ENCODE peak calls at places on chromosome 1, in seven cellular contexts. One of them, this sample, is unnamed.
A peak's percentile ranks its signal among the peaks of the same experiment; 100 is the strongest.

GRCh38 chr1:108108119-108108518 is 92.0 kb downstream of the SLC25A24 start:
- DNase-seq in lower lobe of right lung: no peak
- DNase-seq in AG08396: no peak
- DNase-seq in upper lobe of right lung: no peak
- DNase-seq in adrenal gland: no peak
- DNase-seq in T-helper 1 cell: no peak
- DNase-seq in iris pigment epithelial cell: no peak
- DNase-seq in this sample: no peak

GRCh38 chr1:6509603-6510291 is 18.3 kb upstream of the PLEKHG5 start:
- DNase-seq in T-helper 1 cell: no peak
- DNase-seq in lower lobe of right lung: peak; percentile 71
- DNase-seq in AG08396: no peak
- DNase-seq in adrenal gland: no peak
- DNase-seq in iris pigment epithelial cell: no peak
- DNase-seq in upper lobe of right lung: peak; percentile 78
- DNase-seq in this sample: no peak

GRCh38 chr1:162178432-162178831 is 108.9 kb downstream of the NOS1AP start:
- DNase-seq in AG08396: no peak
- DNase-seq in T-helper 1 cell: no peak
- DNase-seq in iris pigment epithelial cell: no peak
- DNase-seq in adrenal gland: no peak
- DNase-seq in upper lobe of right lung: no peak
- DNase-seq in lower lobe of right lung: no peak
- DNase-seq in this sample: no peak

GRCh38 chr1:168637350-168637991 is 61.1 kb downstream of the XCL1 start:
- DNase-seq in adrenal gland: no peak
- DNase-seq in T-helper 1 cell: no peak
- DNase-seq in lower lobe of right lung: no peak
- DNase-seq in AG08396: no peak
- DNase-seq in upper lobe of right lung: no peak
- DNase-seq in iris pigment epithelial cell: peak; percentile 39
- DNase-seq in this sample: peak; percentile 45

GRCh38 chr1:2494323-2494693 is 18.2 kb downstream of the PLCH2 start:
- DNase-seq in T-helper 1 cell: no peak
- DNase-seq in iris pigment epithelial cell: peak; percentile 53
- DNase-seq in lower lobe of right lung: no peak
- DNase-seq in AG08396: no peak
- DNase-seq in upper lobe of right lung: no peak
- DNase-seq in adrenal gland: peak; percentile 72
- DNase-seq in this sample: no peak

GRCh38 chr1:201255470-201256362 is 27.6 kb upstream of the PKP1 start:
- DNase-seq in T-helper 1 cell: no peak
- DNase-seq in lower lobe of right lung: no peak
- DNase-seq in AG08396: no peak
- DNase-seq in upper lobe of right lung: no peak
- DNase-seq in adrenal gland: no peak
- DNase-seq in iris pigment epithelial cell: no peak
- DNase-seq in this sample: no peak

GRCh38 chr1:60052634-60053033 is 20.9 kb downstream of the C1orf87 start:
- DNase-seq in AG08396: no peak
- DNase-seq in upper lobe of right lung: no peak
- DNase-seq in T-helper 1 cell: no peak
- DNase-seq in lower lobe of right lung: no peak
- DNase-seq in adrenal gland: no peak
- DNase-seq in iris pigment epithelial cell: no peak
- DNase-seq in this sample: no peak

GRCh38 chr1:3652538-3653285 is 396 bp downstream of the TP73 start:
- DNase-seq in adrenal gland: no peak
- DNase-seq in AG08396: no peak
- DNase-seq in iris pigment epithelial cell: no peak
- DNase-seq in T-helper 1 cell: no peak
- DNase-seq in lower lobe of right lung: no peak
- DNase-seq in upper lobe of right lung: peak; percentile 69
- DNase-seq in this sample: no peak

GRCh38 chr1:203025721-203026665 is at the start of gene PPFIA4:
- DNase-seq in T-helper 1 cell: peak; percentile 74
- DNase-seq in lower lobe of right lung: peak; percentile 90
- DNase-seq in AG08396: peak; percentile 97
- DNase-seq in upper lobe of right lung: peak; percentile 94
- DNase-seq in iris pigment epithelial cell: peak; percentile 78
- DNase-seq in adrenal gland: peak; percentile 90
- DNase-seq in this sample: peak; percentile 96

GRCh38 chr1:78055565-78056132 is 9.9 kb downstream of the GIPC2 start:
- DNase-seq in lower lobe of right lung: no peak
- DNase-seq in T-helper 1 cell: no peak
- DNase-seq in upper lobe of right lung: no peak
- DNase-seq in AG08396: no peak
- DNase-seq in adrenal gland: no peak
- DNase-seq in iris pigment epithelial cell: no peak
- DNase-seq in this sample: no peak

GRCh38 chr1:97159342-97159741 is 437.8 kb downstream of the PTBP2 start:
- DNase-seq in lower lobe of right lung: no peak
- DNase-seq in T-helper 1 cell: no peak
- DNase-seq in upper lobe of right lung: no peak
- DNase-seq in AG08396: no peak
- DNase-seq in iris pigment epithelial cell: no peak
- DNase-seq in adrenal gland: no peak
- DNase-seq in this sample: no peak

GRCh38 chr1:245060684-245061374 is 94.0 kb upstream of the KIF26B start:
- DNase-seq in T-helper 1 cell: no peak
- DNase-seq in AG08396: no peak
- DNase-seq in iris pigment epithelial cell: peak; percentile 76
- DNase-seq in lower lobe of right lung: no peak
- DNase-seq in adrenal gland: no peak
- DNase-seq in upper lobe of right lung: no peak
- DNase-seq in this sample: peak; percentile 17

GRCh38 chr1:152036316-152037216 is at the start of gene S100A11:
- DNase-seq in T-helper 1 cell: peak; percentile 54
- DNase-seq in iris pigment epithelial cell: peak; percentile 93
- DNase-seq in adrenal gland: peak; percentile 88
- DNase-seq in lower lobe of right lung: peak; percentile 97
- DNase-seq in upper lobe of right lung: peak; percentile 98
- DNase-seq in AG08396: peak; percentile 91
- DNase-seq in this sample: peak; percentile 79

GRCh38 chr1:53792751-53793150 is 45.3 kb downstream of the NDC1 start:
- DNase-seq in T-helper 1 cell: no peak
- DNase-seq in adrenal gland: no peak
- DNase-seq in upper lobe of right lung: no peak
- DNase-seq in AG08396: no peak
- DNase-seq in iris pigment epithelial cell: no peak
- DNase-seq in lower lobe of right lung: no peak
- DNase-seq in this sample: no peak

GRCh38 chr1:221740260-221740830 is 1.5 kb downstream of the DUSP10 start:
- DNase-seq in adrenal gland: no peak
- DNase-seq in T-helper 1 cell: no peak
- DNase-seq in lower lobe of right lung: no peak
- DNase-seq in AG08396: no peak
- DNase-seq in upper lobe of right lung: no peak
- DNase-seq in iris pigment epithelial cell: no peak
- DNase-seq in this sample: no peak

GRCh38 chr1:53420331-53420730 is 38.9 kb upstream of the DMRTB1 start:
- DNase-seq in T-helper 1 cell: no peak
- DNase-seq in lower lobe of right lung: no peak
- DNase-seq in upper lobe of right lung: no peak
- DNase-seq in iris pigment epithelial cell: no peak
- DNase-seq in adrenal gland: no peak
- DNase-seq in AG08396: no peak
- DNase-seq in this sample: no peak

GRCh38 chr1:2795926-2796325 is 5.6 kb downstream of the TTC34 start:
- DNase-seq in adrenal gland: no peak
- DNase-seq in lower lobe of right lung: peak; percentile 14
- DNase-seq in iris pigment epithelial cell: no peak
- DNase-seq in upper lobe of right lung: no peak
- DNase-seq in AG08396: no peak
- DNase-seq in T-helper 1 cell: no peak
- DNase-seq in this sample: no peak

GRCh38 chr1:17654519-17654918 is 100.6 kb upstream of the ACTL8 start:
- DNase-seq in lower lobe of right lung: no peak
- DNase-seq in AG08396: no peak
- DNase-seq in T-helper 1 cell: no peak
- DNase-seq in upper lobe of right lung: no peak
- DNase-seq in iris pigment epithelial cell: no peak
- DNase-seq in adrenal gland: no peak
- DNase-seq in this sample: no peak

GRCh38 chr1:31771891-31772668 is 7.9 kb upstream of the ADGRB2 start:
- DNase-seq in upper lobe of right lung: no peak
- DNase-seq in adrenal gland: no peak
- DNase-seq in AG08396: no peak
- DNase-seq in T-helper 1 cell: no peak
- DNase-seq in iris pigment epithelial cell: no peak
- DNase-seq in lower lobe of right lung: no peak
- DNase-seq in this sample: no peak

GRCh38 chr1:55081905-55082296 is 42.6 kb downstream of the PCSK9 start:
- DNase-seq in lower lobe of right lung: no peak
- DNase-seq in iris pigment epithelial cell: peak; percentile 44
- DNase-seq in T-helper 1 cell: no peak
- DNase-seq in upper lobe of right lung: no peak
- DNase-seq in AG08396: no peak
- DNase-seq in adrenal gland: no peak
- DNase-seq in this sample: no peak

GRCh38 chr1:53733447-53733931 is 5.5 kb downstream of the GLIS1 start:
- DNase-seq in iris pigment epithelial cell: peak; percentile 22
- DNase-seq in upper lobe of right lung: no peak
- DNase-seq in adrenal gland: no peak
- DNase-seq in lower lobe of right lung: no peak
- DNase-seq in AG08396: no peak
- DNase-seq in T-helper 1 cell: no peak
- DNase-seq in this sample: no peak

GRCh38 chr1:32215629-32216505 is 6.3 kb downstream of the TMEM234 start:
- DNase-seq in iris pigment epithelial cell: peak; percentile 64
- DNase-seq in AG08396: peak; percentile 79
- DNase-seq in T-helper 1 cell: peak; percentile 48
- DNase-seq in lower lobe of right lung: peak; percentile 55
- DNase-seq in upper lobe of right lung: no peak
- DNase-seq in adrenal gland: peak; percentile 78
- DNase-seq in this sample: peak; percentile 52

GRCh38 chr1:21911205-21912001 is 25.7 kb downstream of the HSPG2 start:
- DNase-seq in upper lobe of right lung: no peak
- DNase-seq in lower lobe of right lung: no peak
- DNase-seq in adrenal gland: peak; percentile 61
- DNase-seq in T-helper 1 cell: no peak
- DNase-seq in iris pigment epithelial cell: no peak
- DNase-seq in AG08396: no peak
- DNase-seq in this sample: no peak

GRCh38 chr1:237197470-237198425 is 155.8 kb downstream of the RYR2 start:
- DNase-seq in T-helper 1 cell: no peak
- DNase-seq in upper lobe of right lung: no peak
- DNase-seq in lower lobe of right lung: no peak
- DNase-seq in iris pigment epithelial cell: no peak
- DNase-seq in AG08396: no peak
- DNase-seq in adrenal gland: no peak
- DNase-seq in this sample: peak; percentile 25

GRCh38 chr1:109425391-109425790 is 857 bp downstream of the PSMA5 start:
- DNase-seq in upper lobe of right lung: no peak
- DNase-seq in lower lobe of right lung: no peak
- DNase-seq in T-helper 1 cell: peak; percentile 3
- DNase-seq in iris pigment epithelial cell: peak; percentile 56
- DNase-seq in AG08396: no peak
- DNase-seq in adrenal gland: no peak
- DNase-seq in this sample: no peak

GRCh38 chr1:28159243-28159642 is 17.2 kb downstream of the PTAFR start:
- DNase-seq in iris pigment epithelial cell: no peak
- DNase-seq in adrenal gland: no peak
- DNase-seq in lower lobe of right lung: no peak
- DNase-seq in upper lobe of right lung: no peak
- DNase-seq in AG08396: no peak
- DNase-seq in T-helper 1 cell: no peak
- DNase-seq in this sample: no peak

GRCh38 chr1:85544689-85545203 is 35.8 kb upstream of the CCN1 start:
- DNase-seq in AG08396: peak; percentile 26
- DNase-seq in adrenal gland: no peak
- DNase-seq in iris pigment epithelial cell: peak; percentile 56
- DNase-seq in upper lobe of right lung: no peak
- DNase-seq in T-helper 1 cell: no peak
- DNase-seq in lower lobe of right lung: no peak
- DNase-seq in this sample: no peak

GRCh38 chr1:205971082-205971481 is 27.8 kb upstream of the SLC26A9 start:
- DNase-seq in upper lobe of right lung: no peak
- DNase-seq in lower lobe of right lung: no peak
- DNase-seq in adrenal gland: no peak
- DNase-seq in T-helper 1 cell: no peak
- DNase-seq in AG08396: no peak
- DNase-seq in iris pigment epithelial cell: no peak
- DNase-seq in this sample: no peak